ENCODE peak calls at places on chromosomes 2 and 18, in eight cellular contexts. K, W, E, V, H, X, Z and I are unnamed samples.

GRCh38 chr2:128315122-128315828 is 3.4 kb downstream of the HS6ST1 start:
- DNase-seq in H (no peak), V (peak), K (no peak), W (peak), Z (no peak), X (no peak), E (no peak), I (no peak)

GRCh38 chr2:189276277-189276676 is 96.7 kb upstream of the COL5A2 start:
- DNase-seq in W (no peak), X (peak), Z (no peak), V (no peak), H (no peak), K (no peak), E (no peak), I (no peak)

GRCh38 chr18:79953921-79954651 is 2.6 kb upstream of the SLC66A2 start:
- DNase-seq in Z (no peak), K (no peak), X (no peak), W (no peak), E (no peak), V (no peak), H (no peak), I (no peak)

GRCh38 chr18:48763714-48764100 is 187.1 kb downstream of the SMAD7 start:
- DNase-seq in E (no peak), V (no peak), H (no peak), K (no peak), W (no peak), X (no peak), Z (no peak), I (no peak)

GRCh38 chr18:21448301-21448700 is 152.2 kb downstream of the ESCO1 start:
- DNase-seq in H (no peak), E (no peak), W (no peak), X (no peak), K (no peak), Z (no peak), V (no peak), I (no peak)

GRCh38 chr2:219107837-219108236 is 47.1 kb upstream of the IHH start:
- DNase-seq in V (no peak), K (no peak), E (no peak), X (no peak), Z (no peak), H (no peak), W (no peak), I (no peak)

GRCh38 chr18:44238449-44238848 is 442.2 kb upstream of the SETBP1 start:
- DNase-seq in E (no peak), Z (no peak), W (no peak), V (no peak), K (no peak), X (peak), H (no peak), I (no peak)

GRCh38 chr2:237501892-237502513 is 15.0 kb downstream of the MLPH start:
- DNase-seq in W (no peak), X (no peak), V (no peak), K (no peak), E (no peak), H (no peak), Z (no peak), I (no peak)

GRCh38 chr2:11344956-11345671 is 678 bp upstream of the ROCK2 start:
- DNase-seq in X (peak), W (peak), Z (peak), H (peak), E (no peak), K (no peak), V (no peak), I (peak)